ENCODE peak calls at places on chromosomes 11 and 22, in six cellular contexts. K, R, Z, J, F and S are unnamed samples.

GRCh38 chr11:33953289-33953688 is 61.4 kb upstream of the LMO2 start:
- DNase-seq in K (no peak), R (no peak), Z (no peak), J (no peak), F (no peak), S (no peak)

GRCh38 chr11:134275534-134276395 is at the start of gene GLB1L3:
- DNase-seq in K (no peak), R (peak), Z (no peak), J (peak), F (no peak), S (no peak)

GRCh38 chr11:103901656-103902055 is 134.8 kb upstream of the DDI1 start:
- DNase-seq in K (no peak), R (no peak), Z (no peak), J (no peak), F (no peak), S (no peak)

GRCh38 chr11:41917900-41918299 is 458.4 kb upstream of the LRRC4C start:
- DNase-seq in K (no peak), R (no peak), Z (no peak), J (no peak), F (no peak), S (no peak)

GRCh38 chr11:75276696-75277095 is 36.1 kb downstream of the TPBGL start:
- DNase-seq in K (no peak), R (no peak), Z (no peak), J (no peak), F (no peak), S (no peak)

GRCh38 chr11:6387811-6388599 is 2.3 kb upstream of the SMPD1 start:
- DNase-seq in K (no peak), R (no peak), Z (peak), J (no peak), F (no peak), S (no peak)

GRCh38 chr11:126115820-126116319 is 53.2 kb upstream of the CDON start:
- DNase-seq in K (peak), R (no peak), Z (peak), J (no peak), F (no peak), S (peak)

GRCh38 chr11:69392104-69392653 is 89.3 kb upstream of the LINC01488 start:
- DNase-seq in K (no peak), R (no peak), Z (no peak), J (no peak), F (no peak), S (no peak)

GRCh38 chr11:127789887-127790286 is 789.3 kb upstream of the KIRREL3 start:
- DNase-seq in K (no peak), R (no peak), Z (no peak), J (no peak), F (no peak), S (peak)

GRCh38 chr22:37370306-37370979 is 56.8 kb downstream of the ELFN2 start:
- DNase-seq in K (no peak), R (no peak), Z (no peak), J (no peak), F (no peak), S (no peak)

GRCh38 chr11:18907391-18907790 is 31.8 kb downstream of the MRGPRX1 start:
- DNase-seq in K (no peak), R (no peak), Z (no peak), J (no peak), F (no peak), S (no peak)

GRCh38 chr11:57131080-57131790 is 50.5 kb upstream of the LRRC55 start:
- DNase-seq in K (no peak), R (peak), Z (peak), J (peak), F (no peak), S (no peak)

GRCh38 chr11:77302752-77303151 is 1.3 kb upstream of the GDPD4 start:
- DNase-seq in K (no peak), R (no peak), Z (peak), J (no peak), F (no peak), S (no peak)

GRCh38 chr11:28169816-28170215 is 61.6 kb downstream of the METTL15 start:
- DNase-seq in K (no peak), R (no peak), Z (no peak), J (no peak), F (no peak), S (no peak)

GRCh38 chr22:46250783-46251125 is 661 bp upstream of the CDPF1 start:
- DNase-seq in K (no peak), R (no peak), Z (no peak), J (peak), F (no peak), S (no peak)

GRCh38 chr11:117663826-117664225 is 133.2 kb downstream of the DSCAML1 start:
- DNase-seq in K (no peak), R (no peak), Z (no peak), J (no peak), F (no peak), S (no peak)

GRCh38 chr11:26186389-26186788 is 145.5 kb upstream of the ANO3 start:
- DNase-seq in K (no peak), R (no peak), Z (no peak), J (no peak), F (no peak), S (no peak)

GRCh38 chr22:46990937-46991520 is 228.6 kb downstream of the TBC1D22A start:
- DNase-seq in K (no peak), R (no peak), Z (no peak), J (no peak), F (no peak), S (no peak)

GRCh38 chr22:49208768-49209252 is 618.9 kb downstream of the BRD1 start:
- DNase-seq in K (no peak), R (peak), Z (no peak), J (peak), F (no peak), S (no peak)
- TF ChIP-seq JUND in K (no peak), R (no peak), Z (no peak), J (no peak), F (no peak), S (no peak)

DNA sequence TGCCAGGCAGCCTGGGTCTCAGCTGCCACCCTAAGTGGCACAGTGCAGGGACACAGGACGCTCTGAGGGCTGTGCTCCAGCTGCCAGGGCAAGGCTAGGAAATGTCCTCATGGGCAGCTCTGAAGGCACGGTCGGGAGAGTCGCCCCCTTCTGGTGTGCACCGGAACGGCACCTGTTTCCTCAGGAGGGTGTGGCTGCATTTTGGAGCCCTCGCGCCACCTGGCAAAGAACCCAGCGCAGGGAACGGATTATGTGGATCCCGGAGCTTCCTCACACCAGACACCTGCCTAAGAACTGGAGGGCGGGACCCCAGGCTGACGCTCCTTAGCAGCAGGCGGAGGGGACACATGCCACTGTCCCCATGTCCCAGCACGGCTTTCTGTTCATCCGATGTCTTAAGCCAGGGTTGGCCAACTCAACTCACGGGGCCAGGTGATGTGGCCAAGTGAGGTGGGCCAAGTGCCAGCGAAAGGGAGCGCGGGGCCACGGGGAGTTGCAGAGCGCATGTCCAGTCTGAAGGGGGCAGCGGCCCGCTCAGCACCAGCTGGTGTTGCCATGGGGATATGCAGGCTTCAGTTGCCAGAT is 5.1 kb upstream of the SLC22A8 start:
- DNase-seq in K (peak), R (peak), Z (no peak), J (peak), F (no peak), S (no peak)
- TF ChIP-seq JUND in K (no peak), R (no peak), Z (no peak), J (no peak), F (no peak), S (no peak)

DNA sequence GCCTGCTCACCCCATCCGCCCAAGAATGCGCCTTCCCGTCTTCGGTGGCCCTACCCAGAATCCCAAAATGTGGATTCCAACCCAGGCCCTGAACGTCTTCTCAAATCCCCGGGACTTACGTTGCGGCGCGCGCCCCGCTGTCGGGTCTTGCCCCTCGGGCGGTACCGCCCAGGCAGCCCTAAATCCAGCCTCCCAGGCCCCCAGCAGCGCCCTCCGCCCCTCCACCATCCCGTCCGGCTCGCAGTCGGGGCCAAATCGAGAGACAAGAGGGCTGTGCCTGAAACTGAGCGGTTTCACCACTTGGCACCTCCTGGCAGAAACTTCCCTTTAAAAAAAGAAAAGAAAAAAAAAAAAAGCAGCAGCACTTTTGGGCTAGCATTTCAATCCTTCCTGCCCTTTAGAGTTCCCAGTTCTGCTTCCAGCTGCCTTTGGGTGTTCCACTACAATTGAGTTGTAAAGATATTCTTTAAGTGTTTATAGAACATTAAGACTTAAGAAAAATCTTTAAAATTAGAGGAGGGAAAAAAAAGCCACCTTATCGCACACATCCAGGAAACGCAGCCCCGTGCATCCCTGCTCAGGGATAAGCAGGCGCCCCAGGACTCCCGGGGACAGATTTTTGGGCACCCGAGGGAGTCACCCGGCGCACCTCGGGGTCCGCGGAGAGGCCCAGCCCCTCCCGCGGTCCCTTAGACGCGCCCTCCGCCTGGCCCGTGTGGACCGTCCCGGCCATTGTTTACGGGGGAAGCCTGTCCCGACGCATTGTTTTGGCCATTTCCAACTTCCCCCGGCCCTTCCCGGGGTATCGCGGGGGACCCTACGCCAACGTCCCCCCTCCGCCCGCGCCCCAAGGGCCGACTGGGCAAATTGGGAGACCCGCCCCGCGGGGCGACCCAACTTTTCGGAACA is 57.6 kb downstream of the KCNJ4 start:
- DNase-seq in K (no peak), R (peak), Z (no peak), J (peak), F (no peak), S (peak)
- TF ChIP-seq JUND in K (no peak), R (no peak), Z (no peak), J (no peak), F (no peak), S (no peak)

DNA sequence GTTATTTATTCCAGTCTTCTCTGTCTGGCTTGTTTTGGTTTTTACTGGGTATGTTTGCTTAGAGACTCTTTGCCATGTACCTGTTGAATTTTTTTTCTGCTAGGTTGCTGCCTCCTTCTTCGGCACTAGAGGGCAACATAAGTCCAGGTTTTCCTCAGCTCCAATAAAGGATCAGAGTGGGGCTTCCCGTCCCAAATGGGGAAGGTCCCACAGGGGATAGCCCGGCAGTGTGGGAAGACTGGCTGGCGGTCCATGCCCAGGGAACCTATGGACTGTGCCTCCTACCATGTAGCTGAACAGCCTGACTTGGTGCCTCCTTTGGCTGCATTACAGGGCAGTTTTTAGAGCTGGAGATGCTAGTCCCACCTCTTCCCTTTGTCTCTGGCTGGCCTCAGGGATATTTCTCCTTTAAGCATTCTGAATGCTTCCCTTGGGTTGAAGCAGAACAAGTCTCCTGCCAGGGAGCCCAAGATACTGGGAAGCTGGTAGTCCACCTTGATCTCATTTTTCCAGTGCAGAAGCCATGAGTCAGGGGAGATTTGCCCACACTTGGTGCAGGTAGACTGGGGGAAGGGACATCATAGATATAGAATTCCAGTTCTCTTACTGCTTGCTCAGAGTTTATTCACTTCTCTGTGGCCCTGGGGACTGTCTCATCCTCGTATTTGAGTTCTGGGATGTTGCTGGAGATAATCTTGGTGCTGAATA is 60.2 kb downstream of the BRD1 start:
- DNase-seq in K (peak), R (peak), Z (peak), J (peak), F (peak), S (peak)
- TF ChIP-seq JUND in K (no peak), R (no peak), Z (no peak), J (no peak), F (no peak), S (no peak)

GRCh38 chr22:31843526-31843925 is 89.7 kb downstream of the DEPDC5 start:
- DNase-seq in K (no peak), R (no peak), Z (no peak), J (no peak), F (no peak), S (no peak)

GRCh38 chr22:31841029-31841827 is 87.4 kb downstream of the DEPDC5 start:
- DNase-seq in K (no peak), R (no peak), Z (no peak), J (no peak), F (no peak), S (no peak)

GRCh38 chr22:31839986-31840385 is 86.2 kb downstream of the DEPDC5 start:
- DNase-seq in K (no peak), R (no peak), Z (no peak), J (no peak), F (no peak), S (no peak)

GRCh38 chr22:31838917-31839316 is 85.1 kb downstream of the DEPDC5 start:
- DNase-seq in K (no peak), R (no peak), Z (no peak), J (no peak), F (no peak), S (no peak)

GRCh38 chr22:31840581-31840980 is 86.8 kb downstream of the DEPDC5 start:
- DNase-seq in K (no peak), R (no peak), Z (no peak), J (no peak), F (no peak), S (no peak)
- TF ChIP-seq JUND in K (no peak), R (no peak), Z (no peak), J (no peak), F (no peak), S (no peak)

GRCh38 chr22:24937114-24937513 is 9.4 kb downstream of the LHFPL7 start:
- DNase-seq in K (no peak), R (no peak), Z (peak), J (no peak), F (no peak), S (peak)
- TF ChIP-seq JUND in K (no peak), R (no peak), Z (no peak), J (no peak), F (no peak), S (no peak)

DNA sequence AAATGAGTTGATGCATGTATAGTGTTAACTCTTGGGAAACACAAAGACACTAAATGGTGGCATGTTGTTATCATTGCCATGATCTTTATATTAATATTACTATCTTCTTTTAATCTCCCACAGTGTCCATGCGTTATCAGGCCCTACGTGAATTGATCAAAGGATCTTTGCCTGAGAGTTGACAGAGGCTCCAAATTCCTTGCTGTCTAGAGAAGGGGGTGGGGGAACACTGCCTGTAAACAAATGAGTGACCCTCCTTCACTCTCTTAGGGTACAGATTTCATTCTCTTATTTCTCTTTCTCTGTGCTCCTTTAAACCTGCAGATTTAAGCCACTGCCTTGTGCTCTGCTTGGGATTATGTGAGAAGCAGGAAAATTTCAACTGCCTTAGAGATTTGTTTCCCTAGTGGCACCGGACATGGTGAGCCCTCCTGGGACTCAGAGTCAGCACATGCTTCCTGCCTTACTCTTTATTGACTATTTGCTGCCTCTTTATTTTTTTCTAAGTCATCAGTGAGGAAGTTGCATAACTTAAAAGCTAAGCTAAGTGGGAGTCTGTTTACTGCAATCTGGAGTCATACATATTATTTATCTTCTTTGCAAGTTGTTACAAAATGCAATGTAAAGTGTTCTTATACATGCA is 122.9 kb downstream of the MAML2 start:
- DNase-seq in K (no peak), R (no peak), Z (peak), J (no peak), F (no peak), S (no peak)
- TF ChIP-seq JUND in K (no peak), R (no peak), Z (no peak), J (no peak), F (no peak), S (no peak)

DNA sequence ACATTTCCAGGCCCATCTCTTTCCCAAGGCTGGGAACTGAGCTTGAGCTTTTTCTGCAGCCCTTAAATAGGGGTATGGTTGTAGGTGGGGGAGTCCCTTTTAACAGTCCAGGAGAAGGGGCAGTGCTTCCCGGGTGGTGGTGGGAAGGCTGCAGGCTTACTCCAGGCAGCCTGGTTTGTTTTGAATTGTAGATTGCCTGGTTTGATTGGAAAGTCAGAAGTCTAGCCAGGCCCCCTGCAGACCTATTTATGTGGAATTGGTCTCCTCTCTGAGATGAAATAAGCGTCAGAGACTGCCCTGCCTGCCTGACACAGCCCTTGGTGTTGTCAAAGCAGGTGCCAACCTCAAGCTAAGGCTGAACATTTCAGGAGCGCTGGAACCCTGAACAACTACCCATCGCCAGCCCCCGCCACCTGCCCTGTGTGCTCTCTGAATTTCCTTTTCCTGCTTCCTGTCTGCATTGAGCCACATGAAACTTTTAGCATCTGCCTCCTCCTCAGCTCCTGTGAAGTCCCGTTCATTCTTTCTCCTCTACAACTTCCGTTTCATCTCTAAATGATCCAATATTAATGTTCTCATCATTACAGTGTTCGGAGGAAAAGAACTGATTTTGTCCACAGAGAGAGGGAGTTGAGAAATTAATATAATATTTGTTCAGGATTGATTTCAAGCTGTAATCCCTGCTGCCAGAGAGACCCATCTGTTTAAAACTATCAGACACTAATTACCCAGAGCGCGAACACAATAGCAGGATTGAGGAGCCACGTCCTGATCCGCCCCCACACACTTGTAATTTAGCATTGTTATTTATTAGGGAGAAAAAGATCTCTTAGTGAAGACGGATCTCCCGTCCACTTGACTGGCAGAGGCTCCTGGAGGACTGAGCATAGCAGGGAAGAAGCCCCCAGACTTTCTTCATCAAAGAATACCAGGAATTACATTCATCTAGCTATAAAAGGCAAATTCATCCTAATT is 136.5 kb downstream of the TRIM29 start:
- DNase-seq in K (no peak), R (no peak), Z (no peak), J (no peak), F (no peak), S (no peak)
- TF ChIP-seq JUND in K (no peak), R (no peak), Z (no peak), J (no peak), F (no peak), S (no peak)

DNA sequence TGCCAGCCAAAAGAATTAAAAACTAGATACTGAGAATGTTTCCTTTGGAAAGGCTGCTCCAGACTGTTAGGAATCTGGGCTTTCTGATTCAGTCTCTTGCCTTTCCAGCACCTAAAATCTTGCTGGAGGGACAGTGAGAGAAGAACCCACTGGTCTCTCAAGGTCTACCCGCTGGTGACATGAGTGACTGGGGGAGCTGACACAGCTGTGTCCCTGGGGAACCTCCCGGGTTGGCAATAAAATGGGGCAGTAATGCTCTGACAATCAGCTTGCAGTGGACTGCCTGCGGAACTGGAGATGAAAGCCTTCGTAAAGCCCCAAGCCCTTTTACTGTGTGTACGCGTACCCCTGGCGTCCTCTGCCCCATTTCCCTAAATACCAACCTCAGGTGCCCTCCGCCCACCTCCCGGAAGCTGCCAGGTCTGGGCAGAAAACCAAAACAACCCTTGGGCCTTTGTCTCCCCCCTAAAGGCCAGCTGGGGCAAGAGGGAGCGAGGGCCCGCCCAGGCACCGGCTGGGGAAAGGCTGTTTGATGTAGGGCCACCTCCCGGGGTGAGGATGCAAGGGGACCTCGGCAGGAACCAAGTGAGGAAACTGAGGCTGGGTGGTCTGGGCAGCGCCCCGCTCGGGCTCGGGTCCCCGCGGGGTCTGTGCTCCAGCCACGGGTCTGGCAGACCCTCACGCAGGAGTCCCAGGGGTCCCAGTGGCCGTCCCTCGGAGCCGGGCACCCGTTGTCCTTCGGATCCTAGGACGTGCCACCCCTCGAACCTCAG is 741 bp downstream of the CARS1 start:
- DNase-seq in K (no peak), R (no peak), Z (no peak), J (no peak), F (no peak), S (no peak)
- TF ChIP-seq JUND in K (no peak), R (no peak), Z (no peak), J (no peak), F (no peak), S (no peak)

GRCh38 chr11:68035266-68035876 is 3.5 kb upstream of the TCIRG1 start:
- DNase-seq in K (no peak), R (no peak), Z (no peak), J (no peak), F (no peak), S (no peak)
- TF ChIP-seq JUND in K (no peak), R (no peak), Z (no peak), J (no peak), F (no peak), S (no peak)